ENCODE peak calls at places on chromosomes 4 and X, in four cellular contexts. One of them, this sample, is unnamed.

GRCh38 chrX:36867143-36867542 is 141.0 kb upstream of the FAM47C start:
- DNase-seq in CD8-positive, alpha-beta T cell: no peak
- DNase-seq in ascending aorta: no peak
- DNase-seq in fibroblast of lung: peak
- DNase-seq in this sample: no peak

GRCh38 chr4:94978904-94979303 is 221.1 kb downstream of the BMPR1B start:
- DNase-seq in ascending aorta: no peak
- DNase-seq in CD8-positive, alpha-beta T cell: no peak
- DNase-seq in fibroblast of lung: peak
- DNase-seq in this sample: no peak

GRCh38 chr4:43778187-43778915 is 670.3 kb downstream of the KCTD8 start:
- DNase-seq in CD8-positive, alpha-beta T cell: no peak
- DNase-seq in fibroblast of lung: peak
- DNase-seq in ascending aorta: no peak
- DNase-seq in this sample: no peak

GRCh38 chr4:2051086-2051485 is 8.0 kb upstream of the NAT8L start:
- DNase-seq in ascending aorta: no peak
- DNase-seq in CD8-positive, alpha-beta T cell: no peak
- DNase-seq in fibroblast of lung: no peak
- DNase-seq in this sample: no peak

GRCh38 chr4:150769235-150769634 is 187.3 kb downstream of the MAB21L2 start:
- DNase-seq in fibroblast of lung: peak
- DNase-seq in ascending aorta: no peak
- DNase-seq in CD8-positive, alpha-beta T cell: no peak
- DNase-seq in this sample: peak

GRCh38 chr4:150923945-150924344 is 91.1 kb downstream of the LRBA start:
- DNase-seq in CD8-positive, alpha-beta T cell: no peak
- DNase-seq in fibroblast of lung: no peak
- DNase-seq in ascending aorta: no peak
- DNase-seq in this sample: no peak

GRCh38 chrX:15956684-15957083 is 102.1 kb upstream of the AP1S2 start:
- DNase-seq in fibroblast of lung: peak
- DNase-seq in CD8-positive, alpha-beta T cell: no peak
- DNase-seq in ascending aorta: no peak
- DNase-seq in this sample: peak

GRCh38 chr4:176210579-176211296 is 15.4 kb upstream of the SPATA4 start:
- DNase-seq in CD8-positive, alpha-beta T cell: no peak
- DNase-seq in ascending aorta: no peak
- DNase-seq in fibroblast of lung: no peak
- DNase-seq in this sample: no peak

GRCh38 chr4:20813698-20814097 is 113.4 kb downstream of the PACRGL start:
- DNase-seq in fibroblast of lung: peak
- DNase-seq in CD8-positive, alpha-beta T cell: no peak
- DNase-seq in ascending aorta: no peak
- DNase-seq in this sample: no peak

GRCh38 chr4:92615049-92615448 is 311.3 kb downstream of the GRID2 start:
- DNase-seq in CD8-positive, alpha-beta T cell: no peak
- DNase-seq in ascending aorta: no peak
- DNase-seq in fibroblast of lung: no peak
- DNase-seq in this sample: no peak

GRCh38 chrX:108735680-108736508 is 469 bp downstream of the IRS4 start:
- DNase-seq in ascending aorta: no peak
- DNase-seq in CD8-positive, alpha-beta T cell: no peak
- DNase-seq in fibroblast of lung: peak
- DNase-seq in this sample: no peak

GRCh38 chr4:168822481-168822880 is 187.6 kb downstream of the CBR4 start:
- DNase-seq in CD8-positive, alpha-beta T cell: no peak
- DNase-seq in fibroblast of lung: peak
- DNase-seq in ascending aorta: no peak
- DNase-seq in this sample: no peak

GRCh38 chr4:20462426-20463175 is 210.9 kb downstream of the SLIT2 start:
- DNase-seq in CD8-positive, alpha-beta T cell: no peak
- DNase-seq in fibroblast of lung: peak
- DNase-seq in ascending aorta: no peak
- DNase-seq in this sample: no peak

GRCh38 chrX:39063037-39063436 is 261.8 kb downstream of the MID1IP1 start:
- DNase-seq in ascending aorta: no peak
- DNase-seq in CD8-positive, alpha-beta T cell: no peak
- DNase-seq in fibroblast of lung: no peak
- DNase-seq in this sample: no peak

GRCh38 chrX:37854748-37855147 is 7.4 kb upstream of the DYNLT3 start:
- DNase-seq in CD8-positive, alpha-beta T cell: no peak
- DNase-seq in ascending aorta: no peak
- DNase-seq in fibroblast of lung: no peak
- DNase-seq in this sample: no peak

GRCh38 chr4:168794092-168794707 is 215.9 kb downstream of the CBR4 start:
- DNase-seq in ascending aorta: no peak
- DNase-seq in fibroblast of lung: no peak
- DNase-seq in CD8-positive, alpha-beta T cell: no peak
- DNase-seq in this sample: no peak

GRCh38 chrX:39895228-39896110 is 202.3 kb downstream of the BCOR start:
- DNase-seq in CD8-positive, alpha-beta T cell: no peak
- DNase-seq in fibroblast of lung: no peak
- DNase-seq in ascending aorta: no peak
- DNase-seq in this sample: no peak

GRCh38 chr4:128844931-128845330 is 35.4 kb downstream of the JADE1 start:
- DNase-seq in CD8-positive, alpha-beta T cell: no peak
- DNase-seq in ascending aorta: no peak
- DNase-seq in fibroblast of lung: no peak
- DNase-seq in this sample: no peak

GRCh38 chr4:94909645-94910044 is 151.9 kb downstream of the BMPR1B start:
- DNase-seq in CD8-positive, alpha-beta T cell: no peak
- DNase-seq in ascending aorta: no peak
- DNase-seq in fibroblast of lung: peak
- DNase-seq in this sample: no peak

GRCh38 chr4:128308986-128309385 is 21.4 kb upstream of the PGRMC2 start:
- DNase-seq in fibroblast of lung: no peak
- DNase-seq in ascending aorta: no peak
- DNase-seq in CD8-positive, alpha-beta T cell: no peak
- DNase-seq in this sample: no peak

GRCh38 chr4:185122681-185123345 is 20.3 kb upstream of the SLC25A4 start:
- DNase-seq in ascending aorta: no peak
- DNase-seq in CD8-positive, alpha-beta T cell: no peak
- DNase-seq in fibroblast of lung: peak
- DNase-seq in this sample: no peak

GRCh38 chr4:185995665-185996064 is 73.3 kb upstream of the TLR3 start:
- DNase-seq in fibroblast of lung: no peak
- DNase-seq in ascending aorta: no peak
- DNase-seq in CD8-positive, alpha-beta T cell: no peak
- DNase-seq in this sample: no peak

GRCh38 chrX:21989415-21989814 is 42.7 kb upstream of the PHEX start:
- DNase-seq in CD8-positive, alpha-beta T cell: no peak
- DNase-seq in ascending aorta: no peak
- DNase-seq in fibroblast of lung: no peak
- DNase-seq in this sample: no peak

GRCh38 chrX:34656842-34657780 is at the start of gene TMEM47:
- DNase-seq in ascending aorta: peak
- DNase-seq in CD8-positive, alpha-beta T cell: no peak
- DNase-seq in fibroblast of lung: peak
- DNase-seq in this sample: peak
- H3K4me3 ChIP-seq in ascending aorta: peak
- H3K4me3 ChIP-seq in CD8-positive, alpha-beta T cell: no peak
- H3K4me3 ChIP-seq in fibroblast of lung: peak
- H3K4me3 ChIP-seq in this sample: peak

DNA sequence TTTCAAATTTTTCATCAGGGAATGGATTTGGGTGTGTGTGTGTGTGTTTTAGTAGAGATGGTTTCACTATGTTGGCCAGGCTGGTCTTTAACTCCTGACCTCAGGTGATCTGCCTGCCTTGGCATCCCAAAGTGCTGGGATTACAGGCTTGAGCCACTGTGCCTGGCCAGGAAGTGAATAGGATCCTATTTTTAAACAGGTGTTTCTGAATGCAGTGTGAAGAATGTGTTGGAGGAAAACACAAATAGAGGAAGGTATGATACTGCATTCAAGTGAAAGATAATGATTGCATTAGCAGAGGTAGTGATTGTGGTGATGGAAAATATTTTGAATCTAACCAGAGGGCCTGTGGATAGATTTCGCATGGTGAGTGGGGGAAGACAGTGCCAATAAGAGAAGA is 189.6 kb downstream of the TENM3 start:
- DNase-seq in CD8-positive, alpha-beta T cell: no peak
- DNase-seq in ascending aorta: no peak
- DNase-seq in fibroblast of lung: no peak
- DNase-seq in this sample: no peak
- H3K4me3 ChIP-seq in CD8-positive, alpha-beta T cell: no peak
- H3K4me3 ChIP-seq in ascending aorta: no peak
- H3K4me3 ChIP-seq in fibroblast of lung: no peak
- H3K4me3 ChIP-seq in this sample: no peak

GRCh38 chrX:17817242-17817641 is 43.9 kb downstream of the RAI2 start:
- DNase-seq in ascending aorta: no peak
- DNase-seq in fibroblast of lung: no peak
- DNase-seq in CD8-positive, alpha-beta T cell: no peak
- DNase-seq in this sample: no peak
- H3K4me3 ChIP-seq in ascending aorta: no peak
- H3K4me3 ChIP-seq in fibroblast of lung: no peak
- H3K4me3 ChIP-seq in CD8-positive, alpha-beta T cell: no peak
- H3K4me3 ChIP-seq in this sample: no peak

DNA sequence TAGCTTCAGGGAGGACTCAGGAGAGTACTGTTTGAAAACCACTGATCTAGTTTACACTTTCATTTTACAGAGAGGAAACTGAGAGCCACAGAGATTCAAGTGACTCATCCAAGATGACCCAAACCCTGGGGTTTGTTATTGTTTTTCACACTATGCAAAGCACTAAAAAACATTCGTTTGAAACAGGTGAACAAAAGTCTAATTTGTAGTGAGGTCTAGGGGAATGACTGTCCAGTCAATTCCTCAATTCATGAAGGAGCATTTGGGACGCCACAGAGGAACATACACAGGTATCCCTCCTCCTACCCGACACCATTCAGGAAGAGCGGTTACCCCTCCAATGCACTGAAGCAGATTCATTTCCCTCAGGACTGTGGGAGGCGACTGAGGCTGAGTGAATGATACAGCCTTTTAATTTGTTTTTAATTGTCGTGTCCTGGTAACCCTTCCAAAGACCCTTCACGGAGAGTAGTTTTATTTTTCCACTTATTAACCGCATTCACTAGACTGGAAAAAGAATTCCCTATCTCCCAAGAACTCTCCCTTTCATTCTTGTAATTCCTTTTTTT is 30.3 kb downstream of the TLR10 start:
- DNase-seq in fibroblast of lung: peak
- DNase-seq in ascending aorta: no peak
- DNase-seq in CD8-positive, alpha-beta T cell: no peak
- DNase-seq in this sample: no peak
- H3K4me3 ChIP-seq in fibroblast of lung: no peak
- H3K4me3 ChIP-seq in ascending aorta: no peak
- H3K4me3 ChIP-seq in CD8-positive, alpha-beta T cell: no peak
- H3K4me3 ChIP-seq in this sample: no peak

GRCh38 chrX:82912401-82912800 is 595.7 kb upstream of the POU3F4 start:
- DNase-seq in fibroblast of lung: no peak
- DNase-seq in CD8-positive, alpha-beta T cell: no peak
- DNase-seq in ascending aorta: no peak
- DNase-seq in this sample: no peak
- H3K4me3 ChIP-seq in fibroblast of lung: no peak
- H3K4me3 ChIP-seq in CD8-positive, alpha-beta T cell: no peak
- H3K4me3 ChIP-seq in ascending aorta: no peak
- H3K4me3 ChIP-seq in this sample: no peak

DNA sequence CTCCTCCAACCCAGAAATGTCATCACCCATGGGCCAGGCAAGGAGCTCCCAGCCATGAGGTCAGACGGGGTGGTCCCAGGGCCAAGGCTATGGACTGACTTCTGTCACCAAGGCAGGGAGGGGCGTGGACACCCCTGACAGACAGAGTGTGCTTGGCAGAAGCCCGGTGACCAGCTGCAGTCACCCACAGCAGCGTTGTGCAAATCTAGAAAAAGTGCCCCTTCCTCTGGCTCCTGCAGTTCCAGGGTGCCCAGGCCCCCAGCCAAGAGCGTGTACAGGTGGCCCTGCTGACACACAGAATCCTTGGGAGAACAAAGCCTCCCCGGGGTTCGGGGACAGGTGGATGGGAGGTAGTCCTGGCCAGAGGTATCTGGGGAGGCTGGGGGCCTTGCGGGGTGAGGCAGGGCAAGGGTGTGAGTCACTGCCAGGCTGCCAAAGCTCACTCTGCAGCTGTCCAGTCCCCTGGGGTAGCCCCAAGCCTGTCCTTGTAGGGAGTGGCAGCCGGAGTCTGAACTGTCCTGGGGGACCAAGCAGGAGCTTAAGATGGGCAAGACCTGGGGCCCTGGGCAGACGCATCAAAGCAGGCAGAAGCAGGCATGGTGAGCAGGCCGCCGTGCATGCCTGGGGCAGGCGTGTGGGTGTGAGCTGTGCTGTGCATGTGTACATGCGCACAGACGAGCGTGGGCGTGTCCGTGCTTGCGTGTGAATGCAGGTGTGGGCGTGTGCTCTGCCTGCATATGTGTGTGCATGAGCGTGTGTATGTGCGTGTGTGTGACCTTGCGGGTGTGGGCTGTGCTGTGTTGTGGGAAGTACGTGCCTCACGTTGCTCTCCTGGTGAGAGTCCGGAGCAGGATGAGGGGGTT is 3.3 kb downstream of the MYL5 start:
- DNase-seq in ascending aorta: no peak
- DNase-seq in CD8-positive, alpha-beta T cell: no peak
- DNase-seq in fibroblast of lung: no peak
- DNase-seq in this sample: no peak
- H3K4me3 ChIP-seq in ascending aorta: no peak
- H3K4me3 ChIP-seq in CD8-positive, alpha-beta T cell: no peak
- H3K4me3 ChIP-seq in fibroblast of lung: no peak
- H3K4me3 ChIP-seq in this sample: no peak